ENCODE peak calls at places on chromosomes 2 and 18, in eight cellular contexts. E, K, Q, P, V, X, L and I are unnamed samples.
A peak's percentile ranks its signal among the peaks of the same experiment; 100 is the strongest.

GRCh38 chr18:49784427-49785185 is 28.7 kb downstream of the ACAA2 start:
- DNase-seq in L (no peak), E (no peak), Q (no peak), K (no peak), V (no peak), P (peak; percentile 57), X (peak; percentile 64), I (peak; percentile 54)

GRCh38 chr2:109084341-109084740 is 44.7 kb upstream of the SH3RF3 start:
- DNase-seq in K (no peak), X (no peak), Q (no peak), E (no peak), V (no peak), L (no peak), P (no peak), I (no peak)

GRCh38 chr2:37795456-37795855 is 124.0 kb upstream of the CDC42EP3 start:
- DNase-seq in X (no peak), E (no peak), V (no peak), K (no peak), P (no peak), Q (no peak), L (no peak), I (no peak)

GRCh38 chr18:68699043-68699442 is 15.9 kb downstream of the TMX3 start:
- DNase-seq in P (peak; percentile 83), X (peak; percentile 64), K (no peak), E (no peak), L (peak; percentile 70), V (no peak), Q (no peak), I (peak; percentile 71)

GRCh38 chr2:18896106-18896505 is 306.7 kb upstream of the NT5C1B start:
- DNase-seq in P (peak; percentile 26), Q (no peak), L (peak; percentile 29), X (peak; percentile 25), V (no peak), E (no peak), K (no peak), I (peak; percentile 87)

GRCh38 chr2:120641366-120641771 is 94.3 kb upstream of the GLI2 start:
- DNase-seq in K (no peak), E (no peak), P (peak; percentile 23), X (peak; percentile 60), Q (no peak), L (peak; percentile 77), V (no peak), I (peak; percentile 77)

GRCh38 chr18:77145364-77145901 is 12.8 kb upstream of the MBP start:
- DNase-seq in V (no peak), Q (no peak), X (no peak), K (no peak), E (no peak), P (no peak), L (no peak), I (no peak)

GRCh38 chr2:32926708-32927084 is 20.1 kb upstream of the LTBP1 start:
- DNase-seq in Q (no peak), X (peak; percentile 95), P (peak; percentile 82), K (no peak), L (peak; percentile 92), V (no peak), E (no peak), I (peak; percentile 84)

GRCh38 chr2:208673631-208674030 is 267.0 kb downstream of the PTH2R start:
- DNase-seq in E (no peak), L (no peak), K (no peak), V (no peak), Q (no peak), X (no peak), P (no peak), I (no peak)

GRCh38 chr2:10123281-10123680 is 742 bp downstream of the RRM2 start:
- DNase-seq in V (no peak), E (no peak), X (no peak), K (no peak), P (no peak), Q (no peak), L (no peak), I (no peak)

GRCh38 chr2:187499941-187500532 is 52.0 kb upstream of the CALCRL start:
- DNase-seq in Q (peak; percentile 6), L (peak; percentile 74), P (peak; percentile 74), V (peak; percentile 51), K (peak; percentile 88), X (peak; percentile 76), E (peak; percentile 4), I (peak; percentile 79)

GRCh38 chr2:8608411-8608954 is 73.4 kb upstream of the ID2 start:
- DNase-seq in L (no peak), Q (no peak), X (no peak), E (peak; percentile 19), V (no peak), P (no peak), K (no peak), I (peak; percentile 43)

GRCh38 chr2:113840463-113840975 is 49.4 kb upstream of the ACTR3 start:
- DNase-seq in P (no peak), K (no peak), V (no peak), L (no peak), X (no peak), Q (no peak), E (no peak), I (no peak)

GRCh38 chr2:190344275-190344827 is 962 bp downstream of the INPP1 start:
- DNase-seq in E (no peak), P (peak; percentile 28), L (no peak), X (no peak), Q (peak; percentile 43), V (no peak), K (peak; percentile 50), I (no peak)